ENCODE peak calls at places on chromosomes 4 and X, in seven cellular contexts. N, J, F, Y, B, A and O are unnamed samples.

GRCh38 chr4:138238521-138239292 is 3.4 kb downstream of the SLC7A11 start:
- DNase-seq in N (no peak), J (no peak), F (no peak), Y (no peak), B (no peak), A (no peak), O (no peak)

GRCh38 chr4:124745988-124746801 is 33.7 kb upstream of the ANKRD50 start:
- DNase-seq in N (no peak), J (no peak), F (no peak), Y (no peak), B (no peak), A (no peak), O (no peak)

GRCh38 chr4:74714731-74715130 is 79.6 kb downstream of the BTC start:
- DNase-seq in N (no peak), J (no peak), F (no peak), Y (no peak), B (no peak), A (no peak), O (no peak)

GRCh38 chrX:73262991-73263390 is 48.3 kb upstream of the NAP1L2 start:
- DNase-seq in N (no peak), J (peak; percentile 2), F (no peak), Y (no peak), B (no peak), A (peak; percentile 7), O (no peak)

GRCh38 chr4:22190855-22191254 is 242.3 kb upstream of the KCNIP4 start:
- DNase-seq in N (no peak), J (no peak), F (no peak), Y (no peak), B (no peak), A (no peak), O (no peak)

GRCh38 chr4:119656986-119657635 is 28.5 kb upstream of the PDE5A start:
- DNase-seq in N (no peak), J (no peak), F (no peak), Y (no peak), B (no peak), A (no peak), O (no peak)

GRCh38 chrX:72169008-72169728 is 12.4 kb upstream of the PIN4 start:
- DNase-seq in N (no peak), J (no peak), F (no peak), Y (no peak), B (no peak), A (no peak), O (no peak)

GRCh38 chr4:41432889-41433288 is 105.1 kb upstream of the LIMCH1 start:
- DNase-seq in N (no peak), J (no peak), F (no peak), Y (no peak), B (no peak), A (no peak), O (no peak)

GRCh38 chr4:81997313-81997712 is 376.5 kb downstream of the HNRNPD start:
- DNase-seq in N (no peak), J (no peak), F (no peak), Y (no peak), B (no peak), A (no peak), O (no peak)

GRCh38 chr4:2637956-2638552 is 101.6 kb downstream of the FAM193A start:
- DNase-seq in N (no peak), J (no peak), F (no peak), Y (no peak), B (no peak), A (no peak), O (no peak)

GRCh38 chr4:168515222-168516011 is 18.6 kb downstream of the PALLD start:
- DNase-seq in N (no peak), J (no peak), F (no peak), Y (no peak), B (no peak), A (no peak), O (no peak)

GRCh38 chr4:104408893-104409292 is 85.8 kb downstream of the CXXC4 start:
- DNase-seq in N (no peak), J (no peak), F (no peak), Y (no peak), B (no peak), A (no peak), O (no peak)

GRCh38 chrX:68710870-68711576 is 63.6 kb downstream of the STARD8 start:
- DNase-seq in N (peak; percentile 42), J (peak; percentile 73), F (no peak), Y (peak; percentile 56), B (peak; percentile 38), A (peak; percentile 40), O (peak; percentile 32)

GRCh38 chrX:72305286-72306084 is at the start of gene CITED1:
- DNase-seq in N (peak; percentile 20), J (peak; percentile 65), F (no peak), Y (no peak), B (no peak), A (no peak), O (no peak)

GRCh38 chr4:17068396-17068795 is 170.0 kb upstream of the LDB2 start:
- DNase-seq in N (no peak), J (no peak), F (no peak), Y (no peak), B (no peak), A (no peak), O (no peak)

GRCh38 chr4:986949-987688 is at the start of gene IDUA:
- DNase-seq in N (peak; percentile 88), J (peak; percentile 97), F (no peak), Y (peak; percentile 79), B (peak; percentile 81), A (peak; percentile 74), O (peak; percentile 91)

DNA sequence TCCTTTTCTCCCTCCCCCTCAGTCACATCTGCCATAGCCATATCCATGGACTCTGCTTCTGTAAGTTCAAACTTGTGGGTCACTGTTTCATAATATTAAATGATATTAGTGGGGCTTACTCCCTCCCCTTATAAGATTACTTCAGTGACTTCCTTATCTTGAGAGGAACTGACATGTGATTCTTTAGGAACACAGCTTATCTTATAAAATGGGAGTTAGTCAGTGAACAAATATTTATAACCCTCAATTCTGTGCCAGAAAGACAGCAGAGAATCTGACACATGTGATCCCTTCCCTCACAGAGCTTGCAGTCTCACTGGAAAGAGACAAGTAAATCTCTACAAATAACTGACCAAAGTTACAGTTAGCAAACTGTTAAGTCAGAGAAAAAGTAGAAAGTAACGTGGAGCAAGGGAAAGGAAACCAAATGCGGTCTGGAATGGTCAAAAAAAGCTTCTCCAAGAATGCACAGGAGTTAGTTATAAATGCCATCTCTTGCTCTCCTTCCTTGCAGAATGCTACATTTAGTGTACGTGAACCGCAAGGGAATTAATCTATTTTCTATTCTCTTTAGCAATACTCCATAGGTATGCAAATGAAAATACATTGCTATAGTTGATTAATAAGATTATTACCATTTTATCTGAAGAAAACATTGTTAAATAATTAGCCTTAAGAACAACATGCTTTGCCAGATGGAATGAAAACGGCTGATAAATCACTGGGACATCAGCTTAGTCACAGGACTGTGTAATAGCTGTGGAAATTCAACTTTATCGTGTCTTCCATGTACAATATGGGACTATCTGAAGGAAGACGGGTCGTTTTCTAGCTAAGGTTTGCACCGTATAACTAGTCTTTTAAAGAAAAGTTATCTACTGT is 29.0 kb downstream of the SGMS2 start:
- DNase-seq in N (no peak), J (no peak), F (no peak), Y (no peak), B (no peak), A (no peak), O (no peak)
- TF ChIP-seq TAF1 in N (no peak), J (no peak), F (no peak), Y (no peak), B (no peak), A (no peak), O (no peak)

GRCh38 chrX:148501121-148502066 is 977 bp downstream of the AFF2 start:
- DNase-seq in N (no peak), J (peak; percentile 25), F (no peak), Y (peak; percentile 59), B (no peak), A (no peak), O (no peak)

GRCh38 chrX:148498067-148498466 is 2.4 kb upstream of the AFF2 start:
- DNase-seq in N (no peak), J (no peak), F (no peak), Y (no peak), B (no peak), A (no peak), O (no peak)

GRCh38 chrX:148500428-148501120 is at the start of gene AFF2:
- DNase-seq in N (no peak), J (peak; percentile 54), F (no peak), Y (peak; percentile 58), B (peak; percentile 13), A (no peak), O (no peak)

GRCh38 chrX:148504412-148504950 is 4.1 kb downstream of the AFF2 start:
- DNase-seq in N (no peak), J (no peak), F (no peak), Y (no peak), B (no peak), A (peak; percentile 2), O (no peak)

DNA sequence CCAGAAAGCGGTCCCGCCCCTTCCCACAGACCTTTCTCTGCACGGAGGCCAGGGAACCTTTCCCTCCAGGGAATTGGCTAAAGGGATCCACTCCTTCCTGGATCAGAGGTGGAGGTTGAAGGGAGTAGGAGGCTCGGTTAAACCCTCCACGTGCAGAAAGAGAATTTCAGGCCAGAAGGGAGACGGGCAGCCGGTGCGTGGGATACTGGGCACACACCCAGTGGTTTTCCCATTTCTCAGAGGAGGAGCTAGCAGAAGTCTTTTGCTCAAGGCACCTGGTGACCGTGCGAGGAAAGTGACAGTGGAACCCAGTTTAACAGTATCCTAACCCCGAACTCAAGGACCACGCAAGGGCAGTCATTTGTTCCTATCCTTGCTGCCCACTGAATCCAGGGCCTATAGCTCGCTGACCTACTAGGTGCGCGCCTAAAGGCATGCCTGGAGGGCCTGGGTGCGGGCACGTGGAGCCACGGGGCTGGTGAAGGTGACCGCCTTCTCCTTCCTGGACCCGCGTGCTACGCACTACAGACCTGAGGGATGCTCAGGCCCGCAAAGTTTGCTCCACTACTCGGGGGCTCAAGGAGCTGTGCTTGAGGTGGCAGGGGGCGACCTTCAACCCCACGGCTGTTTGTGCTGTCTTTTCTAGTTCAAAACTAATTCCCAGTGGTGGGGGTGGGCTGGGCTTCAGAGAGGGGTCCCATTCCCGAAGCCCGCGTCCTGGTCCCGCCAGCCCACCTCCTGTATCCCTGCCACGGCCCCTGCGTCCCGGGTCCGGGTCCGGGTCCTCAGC is 584 bp upstream of the AFF2 start:
- DNase-seq in N (no peak), J (no peak), F (no peak), Y (no peak), B (no peak), A (no peak), O (no peak)
- TF ChIP-seq TAF1 in N (no peak), J (no peak), F (no peak), Y (no peak), B (no peak), A (no peak), O (no peak)

DNA sequence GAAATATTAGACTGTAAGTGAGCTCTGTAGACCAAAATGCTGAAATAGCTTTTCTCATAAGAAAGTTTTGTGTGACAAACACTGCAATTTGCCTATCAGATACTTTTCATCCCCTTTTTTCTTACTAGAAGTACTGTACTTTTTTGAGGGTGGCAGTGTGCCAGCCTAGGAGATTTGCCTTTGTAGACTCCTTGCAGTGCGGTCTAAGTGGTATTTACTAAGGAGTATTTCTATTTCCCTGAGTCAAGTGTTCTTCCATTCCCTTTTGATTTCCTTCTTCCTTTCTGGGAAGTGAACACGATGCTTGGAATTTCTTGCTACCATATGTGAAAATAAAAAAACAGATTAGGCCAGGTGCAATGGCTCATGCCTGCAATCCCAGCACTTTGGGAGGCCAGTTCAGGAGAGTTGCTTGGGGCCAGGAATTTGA is 34.6 kb downstream of the PDLIM5 start:
- DNase-seq in N (no peak), J (no peak), F (no peak), Y (no peak), B (no peak), A (no peak), O (no peak)
- TF ChIP-seq TAF1 in N (no peak), J (no peak), F (no peak), Y (no peak), B (no peak), A (no peak), O (no peak)

GRCh38 chrX:19593684-19594083 is 78.4 kb upstream of the MAP3K15 start:
- DNase-seq in N (no peak), J (peak; percentile 59), F (no peak), Y (no peak), B (no peak), A (peak; percentile 9), O (peak; percentile 7)
- TF ChIP-seq TAF1 in N (no peak), J (no peak), F (no peak), Y (no peak), B (no peak), A (no peak), O (no peak)